ENCODE peak calls at places on chromosome 13, in seven cellular contexts. One of them, this sample, is unnamed.

GRCh38 chr13:23629566-23630272 is 59.5 kb downstream of the TNFRSF19 start:
- DNase-seq in HCT116: no peak
- DNase-seq in hepatocyte: no peak
- DNase-seq in PC-3: peak; percentile 61
- DNase-seq in SK-N-SH: no peak
- DNase-seq in neural progenitor cell: no peak
- DNase-seq in GM23338: no peak
- DNase-seq in this sample: no peak

GRCh38 chr13:113018676-113019465 is 49.9 kb downstream of the MCF2L start:
- DNase-seq in HCT116: no peak
- DNase-seq in hepatocyte: no peak
- DNase-seq in PC-3: no peak
- DNase-seq in SK-N-SH: no peak
- DNase-seq in neural progenitor cell: no peak
- DNase-seq in GM23338: no peak
- DNase-seq in this sample: no peak

GRCh38 chr13:52599037-52599852 is 43.0 kb upstream of the HNRNPA1L2 start:
- DNase-seq in HCT116: no peak
- DNase-seq in hepatocyte: no peak
- DNase-seq in PC-3: no peak
- DNase-seq in SK-N-SH: no peak
- DNase-seq in neural progenitor cell: peak; percentile 23
- DNase-seq in GM23338: no peak
- DNase-seq in this sample: peak; percentile 81

GRCh38 chr13:30257433-30258099 is 49.8 kb downstream of the KATNAL1 start:
- DNase-seq in HCT116: no peak
- DNase-seq in hepatocyte: peak; percentile 6
- DNase-seq in PC-3: no peak
- DNase-seq in SK-N-SH: peak; percentile 59
- DNase-seq in neural progenitor cell: peak; percentile 82
- DNase-seq in GM23338: peak; percentile 21
- DNase-seq in this sample: no peak

GRCh38 chr13:29434217-29434940 is 161.1 kb downstream of the SLC7A1 start:
- DNase-seq in HCT116: no peak
- DNase-seq in hepatocyte: no peak
- DNase-seq in PC-3: no peak
- DNase-seq in SK-N-SH: peak; percentile 21
- DNase-seq in neural progenitor cell: no peak
- DNase-seq in GM23338: no peak
- DNase-seq in this sample: no peak

GRCh38 chr13:29260684-29261083 is 334.8 kb downstream of the SLC7A1 start:
- DNase-seq in HCT116: no peak
- DNase-seq in hepatocyte: peak; percentile 23
- DNase-seq in PC-3: no peak
- DNase-seq in SK-N-SH: no peak
- DNase-seq in neural progenitor cell: no peak
- DNase-seq in GM23338: peak; percentile 24
- DNase-seq in this sample: no peak

GRCh38 chr13:73057284-73058025 is 1.4 kb upstream of the KLF5 start:
- DNase-seq in HCT116: no peak
- DNase-seq in hepatocyte: no peak
- DNase-seq in PC-3: peak; percentile 79
- DNase-seq in SK-N-SH: no peak
- DNase-seq in neural progenitor cell: no peak
- DNase-seq in GM23338: no peak
- DNase-seq in this sample: no peak

GRCh38 chr13:33110386-33110712 is 94.1 kb downstream of the KL start:
- DNase-seq in HCT116: no peak
- DNase-seq in hepatocyte: no peak
- DNase-seq in PC-3: no peak
- DNase-seq in SK-N-SH: no peak
- DNase-seq in neural progenitor cell: no peak
- DNase-seq in GM23338: no peak
- DNase-seq in this sample: no peak

GRCh38 chr13:101730420-101731000 is 278.0 kb downstream of the ITGBL1 start:
- DNase-seq in HCT116: no peak
- DNase-seq in hepatocyte: no peak
- DNase-seq in PC-3: no peak
- DNase-seq in SK-N-SH: no peak
- DNase-seq in neural progenitor cell: no peak
- DNase-seq in GM23338: no peak
- DNase-seq in this sample: peak; percentile 14

GRCh38 chr13:45367358-45367757 is 26.4 kb upstream of the TPT1 start:
- DNase-seq in HCT116: peak; percentile 95
- DNase-seq in hepatocyte: peak; percentile 80
- DNase-seq in PC-3: peak; percentile 93
- DNase-seq in SK-N-SH: no peak
- DNase-seq in neural progenitor cell: no peak
- DNase-seq in GM23338: peak; percentile 72
- DNase-seq in this sample: peak; percentile 94

GRCh38 chr13:24683833-24684599 is 3.8 kb downstream of the ATP12A start:
- DNase-seq in HCT116: peak; percentile 24
- DNase-seq in hepatocyte: peak; percentile 72
- DNase-seq in PC-3: peak; percentile 52
- DNase-seq in SK-N-SH: peak; percentile 91
- DNase-seq in neural progenitor cell: peak; percentile 88
- DNase-seq in GM23338: peak; percentile 88
- DNase-seq in this sample: peak; percentile 70

GRCh38 chr13:28558126-28558525 is 63.2 kb upstream of the FLT1 start:
- DNase-seq in HCT116: no peak
- DNase-seq in hepatocyte: no peak
- DNase-seq in PC-3: no peak
- DNase-seq in SK-N-SH: no peak
- DNase-seq in neural progenitor cell: no peak
- DNase-seq in GM23338: no peak
- DNase-seq in this sample: peak; percentile 88

GRCh38 chr13:30908416-30908980 is 2.4 kb downstream of the MEDAG start:
- DNase-seq in HCT116: no peak
- DNase-seq in hepatocyte: peak; percentile 23
- DNase-seq in PC-3: no peak
- DNase-seq in SK-N-SH: peak; percentile 65
- DNase-seq in neural progenitor cell: no peak
- DNase-seq in GM23338: no peak
- DNase-seq in this sample: peak; percentile 79

GRCh38 chr13:29878101-29878500 is 27.7 kb upstream of the UBL3 start:
- DNase-seq in HCT116: no peak
- DNase-seq in hepatocyte: no peak
- DNase-seq in PC-3: no peak
- DNase-seq in SK-N-SH: no peak
- DNase-seq in neural progenitor cell: no peak
- DNase-seq in GM23338: no peak
- DNase-seq in this sample: no peak

GRCh38 chr13:64716936-64717335 is 2513.2 kb downstream of the PCDH9 start:
- DNase-seq in HCT116: no peak
- DNase-seq in hepatocyte: no peak
- DNase-seq in PC-3: no peak
- DNase-seq in SK-N-SH: no peak
- DNase-seq in neural progenitor cell: no peak
- DNase-seq in GM23338: no peak
- DNase-seq in this sample: no peak

GRCh38 chr13:94674609-94675348 is 37.6 kb downstream of the SOX21 start:
- DNase-seq in HCT116: peak; percentile 54
- DNase-seq in hepatocyte: peak; percentile 78
- DNase-seq in PC-3: peak; percentile 72
- DNase-seq in SK-N-SH: peak; percentile 52
- DNase-seq in neural progenitor cell: peak; percentile 89
- DNase-seq in GM23338: peak; percentile 94
- DNase-seq in this sample: peak; percentile 51

GRCh38 chr13:95182570-95183285 is 118.5 kb downstream of the ABCC4 start:
- DNase-seq in HCT116: no peak
- DNase-seq in hepatocyte: no peak
- DNase-seq in PC-3: no peak
- DNase-seq in SK-N-SH: no peak
- DNase-seq in neural progenitor cell: no peak
- DNase-seq in GM23338: no peak
- DNase-seq in this sample: no peak

GRCh38 chr13:74251778-74252519 is 117.7 kb upstream of the KLF12 start:
- DNase-seq in HCT116: no peak
- DNase-seq in hepatocyte: no peak
- DNase-seq in PC-3: peak; percentile 44
- DNase-seq in SK-N-SH: no peak
- DNase-seq in neural progenitor cell: no peak
- DNase-seq in GM23338: no peak
- DNase-seq in this sample: peak; percentile 53

GRCh38 chr13:74910399-74910798 is 571.6 kb downstream of the TBC1D4 start:
- DNase-seq in HCT116: no peak
- DNase-seq in hepatocyte: no peak
- DNase-seq in PC-3: no peak
- DNase-seq in SK-N-SH: no peak
- DNase-seq in neural progenitor cell: no peak
- DNase-seq in GM23338: no peak
- DNase-seq in this sample: no peak

GRCh38 chr13:60646600-60646999 is 249.6 kb downstream of the TDRD3 start:
- DNase-seq in HCT116: no peak
- DNase-seq in hepatocyte: no peak
- DNase-seq in PC-3: no peak
- DNase-seq in SK-N-SH: no peak
- DNase-seq in neural progenitor cell: peak; percentile 23
- DNase-seq in GM23338: peak; percentile 35
- DNase-seq in this sample: no peak

GRCh38 chr13:53276265-53276664 is 247.7 kb downstream of the OLFM4 start:
- DNase-seq in HCT116: no peak
- DNase-seq in hepatocyte: no peak
- DNase-seq in PC-3: no peak
- DNase-seq in SK-N-SH: no peak
- DNase-seq in neural progenitor cell: peak; percentile 48
- DNase-seq in GM23338: peak; percentile 90
- DNase-seq in this sample: no peak

GRCh38 chr13:46643165-46643777 is 90.3 kb downstream of the LRCH1 start:
- DNase-seq in HCT116: no peak
- DNase-seq in hepatocyte: no peak
- DNase-seq in PC-3: no peak
- DNase-seq in SK-N-SH: no peak
- DNase-seq in neural progenitor cell: no peak
- DNase-seq in GM23338: no peak
- DNase-seq in this sample: no peak

GRCh38 chr13:46642254-46642653 is 89.3 kb downstream of the LRCH1 start:
- DNase-seq in HCT116: no peak
- DNase-seq in hepatocyte: no peak
- DNase-seq in PC-3: no peak
- DNase-seq in SK-N-SH: no peak
- DNase-seq in neural progenitor cell: no peak
- DNase-seq in GM23338: no peak
- DNase-seq in this sample: no peak

GRCh38 chr13:46648166-46648607 is 95.2 kb downstream of the LRCH1 start:
- DNase-seq in HCT116: peak; percentile 8
- DNase-seq in hepatocyte: peak; percentile 26
- DNase-seq in PC-3: peak; percentile 13
- DNase-seq in SK-N-SH: no peak
- DNase-seq in neural progenitor cell: peak; percentile 39
- DNase-seq in GM23338: peak; percentile 65
- DNase-seq in this sample: peak; percentile 65

DNA sequence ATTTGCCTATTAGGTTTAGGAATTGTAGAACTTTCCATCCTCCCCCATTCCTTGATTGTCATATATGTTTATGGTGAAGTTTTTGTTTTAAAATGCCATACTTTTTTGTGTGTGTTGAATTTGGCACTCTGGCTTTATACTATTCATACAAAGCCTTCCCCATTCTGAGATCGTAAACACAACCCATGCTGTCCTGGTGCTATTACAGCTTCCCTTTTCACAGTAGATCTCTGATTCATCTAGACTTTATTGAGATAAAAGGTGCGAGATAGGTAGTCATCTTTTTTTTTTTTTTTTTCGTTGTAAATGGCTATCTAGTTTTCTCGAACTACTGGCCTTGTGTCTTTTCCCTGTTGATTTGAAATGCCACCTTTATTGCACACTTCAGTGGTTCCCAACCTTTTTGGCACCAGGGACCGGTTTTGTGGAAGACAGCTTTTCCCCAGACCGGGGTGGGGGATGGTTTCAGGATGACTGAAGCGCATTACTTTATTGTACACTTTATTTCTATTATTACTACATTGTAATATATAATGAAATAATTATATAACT is 94.6 kb downstream of the LRCH1 start:
- DNase-seq in HCT116: no peak
- DNase-seq in hepatocyte: no peak
- DNase-seq in PC-3: no peak
- DNase-seq in SK-N-SH: no peak
- DNase-seq in neural progenitor cell: no peak
- DNase-seq in GM23338: no peak
- DNase-seq in this sample: no peak
- H3K4me2 ChIP-seq in HCT116: no peak overlapping the region
- H3K4me2 ChIP-seq in hepatocyte: no peak overlapping the region
- H3K4me2 ChIP-seq in PC-3: no peak overlapping the region
- H3K4me2 ChIP-seq in SK-N-SH: no peak overlapping the region
- H3K4me2 ChIP-seq in neural progenitor cell: no peak overlapping the region
- H3K4me2 ChIP-seq in GM23338: no peak overlapping the region
- H3K4me2 ChIP-seq in this sample: no peak overlapping the region

DNA sequence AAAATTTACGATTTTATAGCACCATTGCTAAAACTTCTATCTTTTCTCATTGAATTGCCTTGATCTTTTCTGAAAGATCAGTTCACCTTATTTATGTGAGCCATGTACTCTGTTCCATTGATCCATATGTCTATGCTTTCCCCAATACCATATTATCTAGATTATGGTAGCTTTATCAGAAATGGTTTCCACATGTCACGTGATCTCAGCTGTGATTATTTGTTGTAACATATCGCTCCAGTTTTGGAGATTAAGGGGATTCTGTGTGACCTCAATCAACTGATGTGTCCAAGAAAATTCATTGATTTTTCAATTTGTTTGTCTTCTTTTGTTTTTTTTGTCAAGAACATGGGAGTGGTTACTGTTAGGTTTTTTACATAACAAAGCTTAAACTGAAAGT is 1114.5 kb upstream of the ATXN8OS start:
- DNase-seq in HCT116: no peak
- DNase-seq in hepatocyte: no peak
- DNase-seq in PC-3: no peak
- DNase-seq in SK-N-SH: no peak
- DNase-seq in neural progenitor cell: no peak
- DNase-seq in GM23338: no peak
- DNase-seq in this sample: no peak
- H3K27ac ChIP-seq in HCT116: no peak overlapping the region
- H3K27ac ChIP-seq in hepatocyte: no peak overlapping the region
- H3K27ac ChIP-seq in PC-3: no peak overlapping the region
- H3K27ac ChIP-seq in SK-N-SH: no peak overlapping the region
- H3K27ac ChIP-seq in neural progenitor cell: no peak overlapping the region
- H3K27ac ChIP-seq in GM23338: no peak overlapping the region
- H3K27ac ChIP-seq in this sample: no peak overlapping the region

GRCh38 chr13:41995946-41996345 is 35.0 kb upstream of the VWA8 start:
- DNase-seq in HCT116: no peak
- DNase-seq in hepatocyte: peak; percentile 12
- DNase-seq in PC-3: peak; percentile 6
- DNase-seq in SK-N-SH: no peak
- DNase-seq in neural progenitor cell: no peak
- DNase-seq in GM23338: no peak
- DNase-seq in this sample: peak; percentile 64
- TF ChIP-seq EZH2phosphoT487 in HCT116: no peak
- TF ChIP-seq EZH2phosphoT487 in hepatocyte: no peak
- TF ChIP-seq EZH2phosphoT487 in PC-3: no peak
- TF ChIP-seq EZH2phosphoT487 in SK-N-SH: no peak
- TF ChIP-seq EZH2phosphoT487 in neural progenitor cell: no peak
- TF ChIP-seq EZH2phosphoT487 in GM23338: no peak
- TF ChIP-seq EZH2phosphoT487 in this sample: no peak

DNA sequence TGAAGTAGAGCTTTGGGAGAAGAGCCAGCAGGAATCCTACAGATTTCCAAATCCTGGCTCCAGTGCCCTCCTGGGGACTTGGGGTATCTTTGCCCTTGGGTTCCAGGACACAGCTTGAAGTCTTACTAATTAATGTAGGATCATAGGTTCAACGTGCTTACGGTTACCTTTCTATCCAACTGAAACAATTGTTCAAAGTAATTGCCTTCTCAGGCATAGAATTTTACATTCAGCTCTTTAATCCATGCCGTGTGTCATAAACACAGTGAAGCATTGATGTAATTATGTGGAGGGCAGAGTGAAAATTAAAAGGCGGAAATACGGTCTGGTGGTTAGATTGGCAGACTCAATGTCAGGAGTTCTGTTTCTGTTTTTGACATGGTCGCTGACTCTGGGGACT is 170.4 kb downstream of the COG6 start:
- DNase-seq in HCT116: no peak
- DNase-seq in hepatocyte: no peak
- DNase-seq in PC-3: no peak
- DNase-seq in SK-N-SH: no peak
- DNase-seq in neural progenitor cell: no peak
- DNase-seq in GM23338: no peak
- DNase-seq in this sample: no peak
- H3K4me2 ChIP-seq in HCT116: no peak overlapping the region
- H3K4me2 ChIP-seq in hepatocyte: no peak overlapping the region
- H3K4me2 ChIP-seq in PC-3: no peak overlapping the region
- H3K4me2 ChIP-seq in SK-N-SH: no peak overlapping the region
- H3K4me2 ChIP-seq in neural progenitor cell: no peak overlapping the region
- H3K4me2 ChIP-seq in GM23338: no peak overlapping the region
- H3K4me2 ChIP-seq in this sample: no peak overlapping the region

This sample was measured in GM23248.